ENCODE peak calls at places on chromosomes 3 and 15, in nine cellular contexts. E is suprapubic skin, V is psoas muscle, B is upper lobe of right lung, Q is neural progenitor cell, A is neuronal stem cell, C is heart left ventricle, N is uterus, M is A673. J is an unnamed sample.

GRCh38 chr3:55988905-55989304 is 479.4 kb downstream of the ERC2 start:
- DNase-seq in A (no peak), E (no peak), C (no peak), Q (peak; percentile 22), N (no peak), M (no peak), V (no peak), B (no peak), J (no peak)

GRCh38 chr3:102016417-102016816 is 167.1 kb downstream of the NFKBIZ start:
- DNase-seq in B (no peak), A (no peak), M (no peak), Q (no peak), V (no peak), N (no peak), E (no peak), C (no peak), J (no peak)

GRCh38 chr3:165669967-165670366 is 167.3 kb downstream of the BCHE start:
- DNase-seq in B (no peak), V (no peak), E (no peak), N (no peak), A (no peak), Q (no peak), M (no peak), C (no peak), J (no peak)

GRCh38 chr3:45915518-45916231 is 27.6 kb upstream of the CXCR6 start:
- DNase-seq in N (no peak), E (no peak), M (peak; percentile 1), B (peak; percentile 74), Q (peak; percentile 13), C (no peak), V (no peak), A (no peak), J (peak; percentile 13)

GRCh38 chr3:170079466-170080165 is 41.8 kb downstream of the GPR160 start:
- DNase-seq in B (no peak), Q (no peak), M (peak; percentile 18), V (no peak), C (no peak), N (no peak), E (no peak), A (no peak), J (no peak)

GRCh38 chr3:179108091-179108490 is 36.5 kb upstream of the ZMAT3 start:
- DNase-seq in E (no peak), N (no peak), V (no peak), M (no peak), C (no peak), Q (no peak), B (no peak), A (no peak), J (no peak)

GRCh38 chr3:188067932-188068331 is 86.0 kb upstream of the LPP start:
- DNase-seq in V (no peak), C (no peak), E (no peak), M (no peak), Q (no peak), N (no peak), A (no peak), B (no peak), J (no peak)

GRCh38 chr3:48466386-48467109 is 20.0 kb downstream of the ATRIP start:
- DNase-seq in M (no peak), E (no peak), A (no peak), V (no peak), Q (no peak), C (no peak), N (peak; percentile 44), B (peak; percentile 68), J (peak; percentile 35)

GRCh38 chr3:60176614-60177013 is 1074.6 kb downstream of the FHIT start:
- DNase-seq in E (no peak), Q (no peak), N (no peak), M (no peak), A (no peak), B (no peak), C (no peak), V (no peak), J (no peak)

GRCh38 chr15:26686547-26687187 is 86.2 kb downstream of the GABRB3 start:
- DNase-seq in A (no peak), E (no peak), N (no peak), C (no peak), V (no peak), Q (no peak), M (no peak), B (no peak), J (no peak)

DNA sequence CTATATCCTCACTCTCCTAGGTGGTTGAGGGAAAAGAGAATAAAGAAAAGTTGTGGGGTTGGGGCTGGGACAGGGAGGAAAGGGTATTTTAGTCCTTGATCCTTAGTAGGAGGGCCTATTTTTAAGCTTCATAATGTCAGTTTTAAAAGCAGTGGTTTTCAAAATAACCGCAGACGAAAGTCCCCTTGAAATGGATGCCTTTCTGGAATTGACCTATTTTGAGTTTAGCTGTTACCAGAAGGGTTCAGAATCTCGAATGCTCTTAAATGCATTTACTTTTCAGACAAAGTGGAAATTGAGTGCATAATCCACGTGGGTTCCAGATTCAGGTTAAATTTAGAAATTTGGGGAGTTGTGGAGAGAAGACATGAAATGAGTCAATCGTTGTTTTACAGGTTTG is 16.6 kb downstream of the MAP2K1 start:
- DNase-seq in B (no peak), N (no peak), C (no peak), V (no peak), A (no peak), Q (no peak), M (no peak), E (no peak), J (no peak)
- H3K4me1 ChIP-seq in B (peaks cover 32% of the 10 kb centered on the region), N (no peaks in the 10 kb centered on the region), C (peaks cover 27% of the 10 kb centered on the region), V (peaks cover 34% of the 10 kb centered on the region), A (peaks cover 29% of the 10 kb centered on the region), Q (peaks cover 40% of the 10 kb centered on the region), M (peaks cover 30% of the 10 kb centered on the region), E (peaks cover 7% of the 10 kb centered on the region), J (peaks cover 45% of the 10 kb centered on the region)

DNA sequence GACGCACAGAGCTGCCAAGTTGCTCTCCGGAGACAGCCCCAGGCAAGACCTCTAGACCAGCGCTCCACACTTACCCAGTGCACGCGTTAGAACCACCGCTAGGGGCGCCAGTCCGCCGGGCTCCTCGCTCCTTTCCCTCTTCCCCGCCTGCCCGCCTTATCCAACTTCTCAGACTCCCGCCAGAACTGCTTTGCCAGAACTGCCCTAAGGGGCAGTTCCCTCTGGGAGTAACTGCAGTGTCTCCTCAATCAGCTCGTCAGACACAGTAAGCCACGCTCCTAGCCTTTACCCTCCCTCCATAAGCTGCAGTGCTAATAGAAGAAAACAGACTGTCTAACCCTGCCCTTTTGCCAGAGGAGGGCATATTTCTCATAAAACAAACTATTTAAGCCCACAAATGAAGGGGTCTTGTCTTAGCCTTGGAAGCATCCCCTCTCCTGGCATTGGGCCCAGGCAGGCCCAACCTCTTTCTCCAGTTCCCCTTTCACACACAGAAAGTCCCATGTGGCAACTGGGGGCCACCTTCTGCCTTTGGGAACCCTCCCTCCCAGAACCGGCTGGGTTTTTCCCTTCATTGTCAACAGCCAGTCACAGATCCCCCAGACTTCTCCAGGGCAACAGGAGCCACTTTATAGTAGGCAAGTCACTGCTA is 3.7 kb downstream of the BMF start:
- DNase-seq in B (peak; percentile 94), V (peak; percentile 92), A (no peak), N (peak; percentile 94), M (peak; percentile 94), C (peak; percentile 91), E (peak; percentile 94), Q (peak; percentile 94), J (peak; percentile 97)
- H3K4me1 ChIP-seq in B (peaks cover 75% of the 10 kb centered on the region), V (peaks cover 74% of the 10 kb centered on the region), A (peaks cover 28% of the 10 kb centered on the region), N (peaks cover 29% of the 10 kb centered on the region), M (peaks cover 73% of the 10 kb centered on the region), C (peaks cover 83% of the 10 kb centered on the region), E (peaks cover 88% of the 10 kb centered on the region), Q (peaks cover 57% of the 10 kb centered on the region), J (peaks cover 65% of the 10 kb centered on the region)

DNA sequence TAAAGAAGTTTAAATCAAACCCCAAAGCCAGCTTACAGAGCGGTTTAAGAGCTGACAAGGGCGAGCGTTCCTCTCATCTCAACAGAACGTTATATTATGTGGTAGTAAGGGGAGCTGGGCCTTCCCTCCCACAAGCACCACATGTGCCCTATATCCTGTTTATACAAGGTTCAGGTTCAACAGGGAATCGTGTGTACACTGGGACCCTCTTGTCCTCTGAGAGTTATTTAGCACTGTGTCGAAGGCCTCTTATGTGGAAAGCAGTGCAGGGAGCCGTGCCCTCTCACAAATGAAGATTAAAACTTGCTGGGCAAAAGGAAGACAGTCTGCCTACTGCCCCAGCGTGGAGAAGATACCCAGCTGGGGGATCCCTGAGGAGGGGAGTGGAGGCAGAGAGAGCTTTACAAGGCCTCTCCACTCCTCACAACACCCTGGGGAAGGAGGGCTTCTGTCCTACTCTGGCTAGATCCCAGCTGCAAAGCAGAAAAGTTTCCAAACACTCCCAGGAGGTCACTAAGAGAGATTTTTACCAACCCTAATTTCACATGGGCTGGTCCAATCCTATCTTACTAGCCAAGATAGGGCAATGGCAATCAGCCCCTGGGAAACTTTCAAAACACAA is 2.9 kb downstream of the TLE3 start:
- DNase-seq in M (peak; percentile 32), N (no peak), B (no peak), A (no peak), E (no peak), V (no peak), Q (no peak), C (no peak), J (peak; percentile 77)
- H3K4me1 ChIP-seq in M (peaks cover 53% of the 10 kb centered on the region), N (no peaks in the 10 kb centered on the region), B (peaks cover 61% of the 10 kb centered on the region), A (peaks cover 46% of the 10 kb centered on the region), E (peaks cover 73% of the 10 kb centered on the region), V (peaks cover 55% of the 10 kb centered on the region), Q (peaks cover 49% of the 10 kb centered on the region), C (peaks cover 49% of the 10 kb centered on the region), J (peaks cover 44% of the 10 kb centered on the region)

GRCh38 chr3:73046195-73046594 is 15.3 kb upstream of the EBLN2 start:
- DNase-seq in E (no peak), V (no peak), N (no peak), M (no peak), C (no peak), Q (no peak), B (no peak), A (no peak), J (no peak)

GRCh38 chr3:73049319-73049718 is 12.1 kb upstream of the EBLN2 start:
- DNase-seq in M (no peak), N (no peak), B (no peak), V (no peak), E (no peak), C (no peak), Q (no peak), A (no peak), J (no peak)

GRCh38 chr3:73041537-73041936 is 19.9 kb upstream of the EBLN2 start:
- DNase-seq in B (no peak), A (no peak), V (no peak), E (no peak), M (no peak), N (no peak), C (no peak), Q (no peak), J (no peak)

GRCh38 chr3:73045391-73045790 is 16.1 kb upstream of the EBLN2 start:
- DNase-seq in V (no peak), C (no peak), E (no peak), B (no peak), Q (no peak), M (no peak), A (no peak), N (no peak), J (no peak)

DNA sequence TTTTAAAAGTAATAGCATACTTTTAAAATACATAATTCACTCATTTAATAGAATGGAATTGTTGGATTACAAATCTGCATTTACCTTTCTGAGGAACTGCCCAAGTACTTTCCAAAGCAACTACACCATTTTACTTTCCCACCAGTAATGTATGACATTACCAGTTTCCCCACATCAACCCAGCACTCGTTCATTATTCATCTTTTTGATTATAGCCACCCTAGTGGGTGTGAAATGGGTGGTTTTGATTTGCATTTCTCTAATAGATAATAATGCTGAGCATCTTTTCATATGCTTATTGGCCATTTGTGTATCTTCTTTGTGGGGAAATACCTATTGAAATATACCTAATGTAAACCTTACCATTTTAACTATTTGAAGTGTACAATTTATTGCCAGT is 18.0 kb upstream of the EBLN2 start:
- DNase-seq in A (no peak), N (no peak), C (no peak), M (no peak), E (no peak), V (no peak), Q (no peak), B (no peak), J (no peak)
- H3K4me1 ChIP-seq in A (no peaks in the 10 kb centered on the region), N (peaks cover 5% of the 10 kb centered on the region), C (peaks cover 67% of the 10 kb centered on the region), M (peaks cover 10% of the 10 kb centered on the region), E (peaks cover 29% of the 10 kb centered on the region), V (peaks cover 35% of the 10 kb centered on the region), Q (no peaks in the 10 kb centered on the region), B (peaks cover 6% of the 10 kb centered on the region), J (no peaks in the 10 kb centered on the region)

J was measured in SJCRH30.